ENCODE peak calls at places on chromosomes 11 and 22, in four cellular contexts. D is suprapubic skin, V is tibial nerve, C is prostate gland. A is an unnamed sample.

GRCh38 chr11:102603091-102603490 is 22.0 kb downstream of the MMP20 start:
- DNase-seq in D (no peak), V (no peak), C (peak), A (peak)

GRCh38 chr22:42680648-42681047 is 31.5 kb upstream of the CYB5R3 start:
- DNase-seq in D (no peak), V (no peak), C (no peak), A (peak)

GRCh38 chr11:18699848-18700261 is 1.3 kb downstream of the TMEM86A start:
- DNase-seq in D (no peak), V (no peak), C (no peak), A (no peak)

GRCh38 chr11:122737951-122738693 is 82.6 kb downstream of the UBASH3B start:
- DNase-seq in D (no peak), V (no peak), C (no peak), A (no peak)

GRCh38 chr11:12207384-12208150 is 97.2 kb downstream of the MICAL2 start:
- DNase-seq in D (no peak), V (no peak), C (no peak), A (no peak)

GRCh38 chr11:296206-296975 is 2.9 kb downstream of the IFITM5 start:
- DNase-seq in D (peak), V (no peak), C (no peak), A (no peak)

GRCh38 chr11:779955-780532 is 2.8 kb upstream of the GATD1 start:
- DNase-seq in D (no peak), V (no peak), C (no peak), A (no peak)

GRCh38 chr22:32644252-32645100 is 157.0 kb upstream of the TIMP3 start:
- DNase-seq in D (peak), V (peak), C (peak), A (no peak)

GRCh38 chr11:63769719-63770443 is 1.3 kb upstream of the ZFTA start:
- DNase-seq in D (no peak), V (no peak), C (no peak), A (no peak)

GRCh38 chr11:44199816-44200215 is 104.3 kb downstream of the EXT2 start:
- DNase-seq in D (no peak), V (no peak), C (no peak), A (no peak)

GRCh38 chr11:46916669-46917108 is 1.7 kb downstream of the LRP4 start:
- DNase-seq in D (no peak), V (no peak), C (peak), A (peak)

GRCh38 chr11:134270250-134270714 is 5.9 kb upstream of the GLB1L3 start:
- DNase-seq in D (no peak), V (no peak), C (no peak), A (no peak)

GRCh38 chr22:43330178-43331063 is 12.8 kb downstream of the SCUBE1 start:
- DNase-seq in D (no peak), V (no peak), C (no peak), A (no peak)

GRCh38 chr11:75773595-75774353 is 5.2 kb downstream of the DGAT2 start:
- DNase-seq in D (no peak), V (no peak), C (no peak), A (no peak)

GRCh38 chr22:45131749-45132148 is 32.0 kb upstream of the NUP50 start:
- DNase-seq in D (no peak), V (no peak), C (no peak), A (no peak)

GRCh38 chr11:134412508-134413333 is 679 bp upstream of the B3GAT1 start:
- DNase-seq in D (no peak), V (no peak), C (no peak), A (peak)

GRCh38 chr11:28606930-28607329 is 498.7 kb downstream of the METTL15 start:
- DNase-seq in D (no peak), V (no peak), C (no peak), A (peak)

DNA sequence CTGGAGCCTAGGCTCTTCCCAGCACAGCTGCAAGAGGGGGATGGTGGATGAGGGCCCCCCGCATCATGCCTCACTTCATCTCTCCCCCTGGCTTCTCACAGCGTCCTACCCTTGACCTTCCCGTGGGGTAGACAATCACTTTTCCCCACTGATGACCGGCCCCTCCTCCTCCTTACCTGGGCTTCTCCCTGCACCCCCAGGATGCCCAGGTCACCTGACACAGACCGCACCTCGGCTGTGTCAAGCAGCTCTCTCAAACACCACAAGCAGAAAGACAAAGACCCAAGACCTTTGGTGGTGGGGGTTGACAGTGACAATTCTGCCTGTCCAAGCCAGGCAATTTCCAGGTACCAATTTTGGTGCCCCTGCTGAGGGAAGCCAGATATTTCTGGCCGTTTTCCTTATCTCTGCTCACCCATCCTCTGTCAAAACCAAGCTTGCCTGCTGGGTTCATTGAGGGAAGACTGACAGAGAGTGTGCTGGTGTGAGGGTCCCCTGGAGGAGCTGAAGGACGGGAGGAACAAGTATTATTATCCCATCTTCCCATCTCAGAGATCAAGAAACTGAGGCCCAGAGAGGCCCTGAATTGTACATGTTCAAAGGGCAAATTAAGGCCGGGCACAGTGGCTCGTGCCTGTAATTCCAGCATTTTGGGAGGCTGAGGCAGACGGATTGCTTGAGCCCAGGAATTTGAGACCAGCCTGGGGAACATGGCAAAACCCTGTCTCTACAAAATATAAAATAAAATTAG is 8.3 kb downstream of the PLA2G6 start:
- DNase-seq in D (no peak), V (no peak), C (no peak), A (no peak)
- TF ChIP-seq POLR2A in D (no peak), V (no peak), C (no peak), A (no peak)

DNA sequence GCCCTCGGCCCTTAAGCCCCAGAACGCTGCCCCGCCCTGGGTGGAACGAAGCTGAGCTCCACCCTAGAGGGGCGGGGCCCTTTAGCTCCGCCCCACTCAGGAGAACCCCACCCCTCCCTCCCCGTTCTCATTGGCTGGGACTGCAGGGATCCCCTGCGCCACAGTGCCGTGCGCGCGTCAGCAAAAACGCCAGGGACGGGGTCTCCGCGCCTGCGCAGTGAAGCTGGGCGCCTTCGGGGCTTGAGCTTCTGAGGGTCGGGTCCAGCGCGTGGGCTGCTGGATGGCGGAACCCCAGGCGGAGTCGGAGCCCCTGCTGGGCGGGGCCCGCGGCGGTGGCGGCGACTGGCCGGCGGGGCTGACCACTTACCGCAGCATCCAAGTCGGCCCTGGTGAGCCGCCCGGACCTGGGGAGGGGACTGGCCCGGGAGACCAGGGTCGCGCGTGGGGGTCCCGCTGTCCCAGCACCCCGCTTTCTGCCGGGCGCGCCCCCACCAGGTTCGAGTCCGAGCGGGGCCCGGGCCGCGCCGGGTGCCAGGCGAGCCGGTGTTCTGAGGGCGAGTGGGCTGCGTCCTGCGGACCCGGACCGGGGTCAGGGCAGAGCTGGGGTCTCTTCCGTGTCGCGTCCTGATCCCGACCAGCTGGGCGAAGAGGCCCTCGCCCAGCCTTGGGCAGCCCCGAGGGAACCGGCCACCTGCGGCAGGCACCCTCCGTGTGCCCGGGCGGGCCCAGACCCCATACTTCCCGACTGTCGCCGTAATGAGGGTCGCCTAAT is at the start of gene TPCN2:
- DNase-seq in D (peak), V (peak), C (peak), A (peak)
- TF ChIP-seq POLR2A in D (no peak), V (peak), C (peak), A (peak)

GRCh38 chr22:30596886-30597285 is 5.2 kb upstream of the PES1 start:
- DNase-seq in D (no peak), V (no peak), C (no peak), A (no peak)

GRCh38 chr22:30596199-30596598 is 4.5 kb upstream of the PES1 start:
- DNase-seq in D (no peak), V (no peak), C (no peak), A (no peak)

GRCh38 chr22:30591191-30591587 is 521 bp downstream of the PES1 start:
- DNase-seq in D (no peak), V (no peak), C (no peak), A (no peak)

GRCh38 chr22:30586414-30586813 is 5.3 kb downstream of the PES1 start:
- DNase-seq in D (no peak), V (no peak), C (no peak), A (no peak)

DNA sequence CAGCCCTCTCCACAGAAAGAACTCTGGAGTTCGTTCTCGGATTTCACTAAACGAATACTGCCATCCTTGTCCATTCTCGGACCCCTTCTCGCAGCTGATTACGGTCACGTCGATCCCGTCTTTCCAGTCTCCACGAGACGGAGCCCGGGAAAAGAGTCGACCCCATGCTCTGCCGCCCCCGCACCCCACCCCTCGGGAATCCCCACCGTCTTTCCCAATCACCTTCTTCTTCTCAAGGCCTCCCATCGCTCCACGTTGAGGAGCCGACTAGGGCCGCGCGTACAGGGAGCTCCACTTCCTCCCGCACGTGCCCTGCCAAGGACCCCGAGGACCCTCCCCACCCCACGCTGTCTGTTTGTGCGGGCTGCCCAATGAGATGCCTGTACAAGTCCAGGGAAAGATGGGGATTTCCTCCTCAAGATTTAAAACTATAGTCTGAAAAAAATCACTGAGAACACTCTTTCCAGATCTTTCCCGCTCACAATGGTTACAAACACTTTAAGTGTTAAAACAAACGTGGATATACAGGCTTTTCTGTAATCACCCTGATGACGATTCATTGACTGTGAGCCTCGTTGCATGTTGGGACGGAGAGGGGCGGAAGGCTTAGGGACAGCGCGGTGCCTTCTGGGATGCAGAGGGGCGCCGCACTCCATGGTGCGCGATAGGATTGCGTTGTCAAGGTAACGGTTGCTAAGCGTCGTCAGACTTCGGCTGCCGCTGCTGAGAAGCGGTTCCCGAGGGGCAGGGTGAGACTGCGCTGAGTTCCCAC is at the start of gene PES1:
- DNase-seq in D (peak), V (peak), C (peak), A (peak)
- TF ChIP-seq POLR2A in D (no peak), V (peak), C (peak), A (peak)

GRCh38 chr22:29308148-29308790 is 1.8 kb downstream of the GAS2L1 start:
- DNase-seq in D (no peak), V (no peak), C (no peak), A (no peak)

GRCh38 chr22:29305836-29306174 is 645 bp upstream of the GAS2L1 start:
- DNase-seq in D (no peak), V (no peak), C (no peak), A (no peak)

GRCh38 chr22:29306175-29306829 is at the start of gene GAS2L1:
- DNase-seq in D (peak), V (peak), C (peak), A (peak)

GRCh38 chr22:29307658-29308147 is 1.3 kb downstream of the GAS2L1 start:
- DNase-seq in D (no peak), V (no peak), C (no peak), A (no peak)

GRCh38 chr22:29306830-29307657 is 594 bp downstream of the GAS2L1 start:
- DNase-seq in D (peak), V (peak), C (peak), A (peak)
- TF ChIP-seq POLR2A in D (no peak), V (peak), C (peak), A (peak)

A was measured in H54.